ENCODE peak calls at places on chromosomes 16 and 17, in eight cellular contexts. W is left lung, I is neuronal stem cell, H is GM23248, X is A549, N is heart right ventricle, G is uterus, S is Peyer's patch. L is an unnamed sample.
A peak's percentile ranks its signal among the peaks of the same experiment; 100 is the strongest.

GRCh38 chr17:76147211-76148014 is 6.4 kb upstream of the FOXJ1 start:
- DNase-seq in W (peak; percentile 30), I (no peak), H (peak; percentile 48), X (peak; percentile 64), N (no peak), G (no peak), S (peak; percentile 39), L (peak; percentile 47)

GRCh38 chr17:29212681-29213121 is 32.5 kb upstream of the MYO18A start:
- DNase-seq in W (no peak), I (no peak), H (peak; percentile 83), X (no peak), N (no peak), G (no peak), S (no peak), L (no peak)

GRCh38 chr16:27174798-27175197 is 28.5 kb upstream of the KDM8 start:
- DNase-seq in W (no peak), I (no peak), H (peak; percentile 77), X (peak; percentile 52), N (no peak), G (no peak), S (no peak), L (peak; percentile 13)

GRCh38 chr16:78227855-78228254 is 128.4 kb downstream of the WWOX start:
- DNase-seq in W (no peak), I (no peak), H (no peak), X (no peak), N (no peak), G (peak; percentile 17), S (no peak), L (no peak)

GRCh38 chr17:77771145-77771544 is 187.4 kb upstream of the TNRC6C start:
- DNase-seq in W (no peak), I (no peak), H (no peak), X (no peak), N (no peak), G (no peak), S (no peak), L (no peak)

GRCh38 chr16:66728804-66729203 is 22.6 kb downstream of the DYNC1LI2 start:
- DNase-seq in W (no peak), I (no peak), H (no peak), X (no peak), N (no peak), G (no peak), S (no peak), L (no peak)

GRCh38 chr17:45852535-45853297 is 8.0 kb downstream of the SPPL2C start:
- DNase-seq in W (no peak), I (peak; percentile 76), H (peak; percentile 70), X (peak; percentile 57), N (peak; percentile 38), G (peak; percentile 45), S (peak; percentile 53), L (peak; percentile 68)

GRCh38 chr17:17161759-17162158 is 44.4 kb downstream of the PLD6 start:
- DNase-seq in W (peak; percentile 37), I (no peak), H (no peak), X (no peak), N (peak; percentile 28), G (no peak), S (no peak), L (no peak)

GRCh38 chr16:27215660-27216059 is 12.3 kb downstream of the KDM8 start:
- DNase-seq in W (no peak), I (no peak), H (no peak), X (no peak), N (no peak), G (no peak), S (no peak), L (no peak)

GRCh38 chr16:70677499-70678120 is 8.2 kb downstream of the MTSS2 start:
- DNase-seq in W (peak; percentile 66), I (no peak), H (no peak), X (no peak), N (no peak), G (no peak), S (no peak), L (no peak)

GRCh38 chr16:22189473-22190168 is 16.5 kb upstream of the EEF2K start:
- DNase-seq in W (no peak), I (no peak), H (peak; percentile 57), X (no peak), N (peak; percentile 76), G (peak; percentile 79), S (no peak), L (peak; percentile 63)

GRCh38 chr17:17062356-17062755 is 20.1 kb downstream of the MPRIP start:
- DNase-seq in W (no peak), I (no peak), H (no peak), X (no peak), N (no peak), G (no peak), S (no peak), L (peak; percentile 52)

GRCh38 chr17:18248300-18248731 is 10.2 kb downstream of the FLII start:
- DNase-seq in W (no peak), I (no peak), H (peak; percentile 76), X (peak; percentile 98), N (peak; percentile 71), G (peak; percentile 67), S (peak; percentile 76), L (peak; percentile 83)

GRCh38 chr16:10736926-10737625 is 6.6 kb upstream of the NUBP1 start:
- DNase-seq in W (no peak), I (peak; percentile 69), H (peak; percentile 66), X (peak; percentile 65), N (peak; percentile 73), G (peak; percentile 58), S (no peak), L (peak; percentile 80)

GRCh38 chr16:56294599-56294998 is 103.3 kb downstream of the GNAO1 start:
- DNase-seq in W (no peak), I (no peak), H (peak; percentile 77), X (no peak), N (no peak), G (no peak), S (no peak), L (peak; percentile 71)

GRCh38 chr16:4936991-4937781 is at the start of gene PPL:
- DNase-seq in W (peak; percentile 95), I (peak; percentile 65), H (no peak), X (no peak), N (peak; percentile 60), G (peak; percentile 61), S (peak; percentile 98), L (peak; percentile 35)

GRCh38 chr16:11658896-11659708 is 9.2 kb upstream of the SNN start:
- DNase-seq in W (peak; percentile 66), I (no peak), H (no peak), X (no peak), N (no peak), G (no peak), S (no peak), L (no peak)

GRCh38 chr17:57956311-57957119 is 1.3 kb upstream of the CUEDC1 start:
- DNase-seq in W (no peak), I (no peak), H (no peak), X (no peak), N (no peak), G (peak; percentile 15), S (no peak), L (no peak)

GRCh38 chr16:177981-178676 is 1.6 kb downstream of the HBA1 start:
- DNase-seq in W (no peak), I (no peak), H (no peak), X (no peak), N (no peak), G (no peak), S (no peak), L (no peak)

GRCh38 chr16:180921-181667 is 835 bp downstream of the HBQ1 start:
- DNase-seq in W (peak; percentile 95), I (peak; percentile 80), H (peak; percentile 81), X (peak; percentile 88), N (peak; percentile 62), G (peak; percentile 53), S (peak; percentile 88), L (peak; percentile 62)

GRCh38 chr16:181668-182021 is 1.4 kb downstream of the HBQ1 start:
- DNase-seq in W (no peak), I (no peak), H (peak; percentile 37), X (no peak), N (no peak), G (no peak), S (no peak), L (peak; percentile 11)

GRCh38 chr16:179431-179830 is 828 bp upstream of the HBQ1 start:
- DNase-seq in W (no peak), I (no peak), H (no peak), X (no peak), N (no peak), G (no peak), S (no peak), L (no peak)

GRCh38 chr16:180101-180920 is at the start of gene HBQ1:
- DNase-seq in W (no peak), I (peak; percentile 31), H (peak; percentile 57), X (peak; percentile 73), N (no peak), G (no peak), S (no peak), L (peak; percentile 29)
- H3K4me3 ChIP-seq in W (peak within 1 kb of the TSS; percentile 1), I (peak within 1 kb of the TSS; percentile 71), H (peak within 1 kb of the TSS; percentile 56), X (peak within 1 kb of the TSS; percentile 48), N (peak within 1 kb of the TSS; percentile 43), G (no peak within 1 kb of the TSS), S (peak within 1 kb of the TSS; percentile 37), L (peak within 1 kb of the TSS; percentile 35)

DNA sequence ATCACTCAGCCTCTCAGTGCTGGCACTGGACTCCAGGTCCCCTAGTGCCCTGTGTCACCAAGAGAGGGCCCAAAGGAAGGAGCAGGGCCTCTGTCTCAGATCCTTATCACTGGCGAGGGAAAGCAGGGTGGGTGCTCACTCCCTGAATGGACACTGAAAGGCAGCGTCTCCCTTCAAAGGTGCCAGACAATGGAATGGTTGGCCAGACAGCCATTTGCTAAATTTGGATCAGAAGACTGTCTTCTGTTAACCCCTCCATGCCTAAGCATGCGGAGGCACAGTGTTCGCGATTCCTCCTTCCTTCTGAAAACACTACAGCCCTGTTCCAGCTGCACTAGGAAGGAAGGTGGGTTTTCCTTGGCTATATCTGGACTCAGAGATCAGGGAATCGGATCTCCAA is 48.4 kb downstream of the SRCIN1 start:
- DNase-seq in W (no peak), I (no peak), H (no peak), X (no peak), N (no peak), G (no peak), S (no peak), L (no peak)
- H3K4me3 ChIP-seq in W (no peak overlapping the region), I (no peak overlapping the region), H (peak overlapping the region; percentile 70), X (no peak overlapping the region), N (peak overlapping the region; percentile 51), G (no peak overlapping the region), S (no peak overlapping the region), L (peak overlapping the region; percentile 45)

GRCh38 chr17:11917415-11917814 is 79.9 kb downstream of the ZNF18 start:
- DNase-seq in W (no peak), I (no peak), H (no peak), X (no peak), N (no peak), G (no peak), S (no peak), L (no peak)
- H3K4me3 ChIP-seq in W (no peak overlapping the region), I (no peak overlapping the region), H (no peak overlapping the region), X (no peak overlapping the region), N (no peak overlapping the region), G (no peak overlapping the region), S (no peak overlapping the region), L (no peak overlapping the region)

GRCh38 chr16:53741546-53741945 is 37.6 kb downstream of the FTO start:
- DNase-seq in W (no peak), I (no peak), H (no peak), X (no peak), N (no peak), G (no peak), S (no peak), L (no peak)
- H3K4me3 ChIP-seq in W (no peak overlapping the region), I (no peak overlapping the region), H (no peak overlapping the region), X (no peak overlapping the region), N (no peak overlapping the region), G (no peak overlapping the region), S (no peak overlapping the region), L (no peak overlapping the region)